ENCODE peak calls at places on chromosome 20, in seven cellular contexts. One of them, this sample, is unnamed.

GRCh38 chr20:34559311-34560140 is 1.0 kb downstream of the MAP1LC3A start:
- DNase-seq in prostate gland: no peak
- DNase-seq in upper lobe of left lung: no peak
- DNase-seq in A549: no peak
- DNase-seq in IMR-90: no peak
- DNase-seq in body of pancreas: peak
- DNase-seq in transverse colon: no peak
- DNase-seq in this sample: peak

GRCh38 chr20:31820228-31820627 is 1.1 kb downstream of the MYLK2 start:
- DNase-seq in prostate gland: no peak
- DNase-seq in upper lobe of left lung: no peak
- DNase-seq in A549: no peak
- DNase-seq in IMR-90: no peak
- DNase-seq in body of pancreas: no peak
- DNase-seq in transverse colon: no peak
- DNase-seq in this sample: no peak

GRCh38 chr20:24863356-24863755 is 85.7 kb upstream of the CST7 start:
- DNase-seq in prostate gland: no peak
- DNase-seq in upper lobe of left lung: no peak
- DNase-seq in A549: no peak
- DNase-seq in IMR-90: peak
- DNase-seq in body of pancreas: no peak
- DNase-seq in transverse colon: no peak
- DNase-seq in this sample: no peak

GRCh38 chr20:61923371-61924166 is 142.1 kb downstream of the TAF4 start:
- DNase-seq in prostate gland: no peak
- DNase-seq in upper lobe of left lung: no peak
- DNase-seq in A549: no peak
- DNase-seq in IMR-90: no peak
- DNase-seq in body of pancreas: no peak
- DNase-seq in transverse colon: no peak
- DNase-seq in this sample: no peak

GRCh38 chr20:2859330-2860121 is 13.8 kb upstream of the PTPRA start:
- DNase-seq in prostate gland: no peak
- DNase-seq in upper lobe of left lung: no peak
- DNase-seq in A549: no peak
- DNase-seq in IMR-90: no peak
- DNase-seq in body of pancreas: no peak
- DNase-seq in transverse colon: no peak
- DNase-seq in this sample: no peak

GRCh38 chr20:61605862-61606557 is 353.9 kb downstream of the CDH4 start:
- DNase-seq in prostate gland: no peak
- DNase-seq in upper lobe of left lung: no peak
- DNase-seq in A549: no peak
- DNase-seq in IMR-90: no peak
- DNase-seq in body of pancreas: no peak
- DNase-seq in transverse colon: no peak
- DNase-seq in this sample: no peak

GRCh38 chr20:56345911-56346310 is 12.9 kb upstream of the FAM210B start:
- DNase-seq in prostate gland: no peak
- DNase-seq in upper lobe of left lung: no peak
- DNase-seq in A549: no peak
- DNase-seq in IMR-90: no peak
- DNase-seq in body of pancreas: no peak
- DNase-seq in transverse colon: no peak
- DNase-seq in this sample: no peak

GRCh38 chr20:50427740-50428462 is 82.3 kb upstream of the PTPN1 start:
- DNase-seq in prostate gland: peak
- DNase-seq in upper lobe of left lung: peak
- DNase-seq in A549: no peak
- DNase-seq in IMR-90: no peak
- DNase-seq in body of pancreas: peak
- DNase-seq in transverse colon: no peak
- DNase-seq in this sample: peak

GRCh38 chr20:47335251-47336012 is 21.1 kb downstream of the ZMYND8 start:
- DNase-seq in prostate gland: no peak
- DNase-seq in upper lobe of left lung: no peak
- DNase-seq in A549: no peak
- DNase-seq in IMR-90: no peak
- DNase-seq in body of pancreas: no peak
- DNase-seq in transverse colon: no peak
- DNase-seq in this sample: no peak

GRCh38 chr20:10963717-10964266 is 290.0 kb upstream of the JAG1 start:
- DNase-seq in prostate gland: no peak
- DNase-seq in upper lobe of left lung: no peak
- DNase-seq in A549: no peak
- DNase-seq in IMR-90: no peak
- DNase-seq in body of pancreas: no peak
- DNase-seq in transverse colon: no peak
- DNase-seq in this sample: no peak
- TF ChIP-seq POLR2A in prostate gland: no peak
- TF ChIP-seq POLR2A in upper lobe of left lung: no peak
- TF ChIP-seq POLR2A in A549: no peak
- TF ChIP-seq POLR2A in IMR-90: no peak
- TF ChIP-seq POLR2A in body of pancreas: no peak
- TF ChIP-seq POLR2A in transverse colon: no peak
- TF ChIP-seq POLR2A in this sample: no peak

DNA sequence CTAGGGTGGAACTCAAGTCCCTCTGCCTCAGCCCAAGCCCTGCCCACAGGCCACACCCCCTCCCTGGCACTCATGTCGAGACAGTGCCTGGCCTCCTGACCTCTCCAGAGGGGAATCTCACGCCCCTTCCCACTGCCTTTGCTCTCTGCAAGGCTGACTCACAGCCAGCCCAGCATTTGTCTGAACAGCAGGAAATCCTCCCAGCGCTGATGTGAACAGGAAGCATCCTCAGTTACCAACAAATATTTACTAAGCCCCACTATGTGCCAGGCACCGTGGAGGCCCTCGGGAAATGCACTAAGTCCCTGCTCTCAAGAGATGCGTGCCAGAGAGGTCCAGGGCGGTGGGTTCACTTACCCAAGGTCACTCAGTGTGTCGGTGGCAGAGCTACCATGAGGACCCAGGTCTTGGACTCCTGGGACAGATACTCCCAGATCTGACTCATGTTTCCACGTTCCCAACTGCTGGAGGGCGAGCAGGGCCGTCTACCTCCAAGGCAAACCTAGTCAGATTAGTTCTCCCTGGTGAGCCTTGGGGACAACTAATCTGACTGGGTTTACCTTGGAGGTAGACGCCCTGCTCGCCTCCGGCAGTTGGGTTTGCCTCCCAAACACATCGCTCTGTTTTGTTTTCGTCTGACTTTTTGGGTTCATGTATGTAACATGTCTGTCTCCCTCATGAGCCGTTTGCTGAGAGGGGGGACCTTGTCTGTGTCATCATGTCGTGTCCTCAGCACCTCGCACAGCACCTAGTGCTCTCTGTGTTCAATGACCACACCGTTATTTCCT is 7.7 kb downstream of the ADA start:
- DNase-seq in prostate gland: no peak
- DNase-seq in upper lobe of left lung: peak
- DNase-seq in A549: peak
- DNase-seq in IMR-90: peak
- DNase-seq in body of pancreas: peak
- DNase-seq in transverse colon: peak
- DNase-seq in this sample: peak
- H3K4me3 ChIP-seq in prostate gland: no peak
- H3K4me3 ChIP-seq in upper lobe of left lung: no peak
- H3K4me3 ChIP-seq in A549: no peak
- H3K4me3 ChIP-seq in IMR-90: no peak
- H3K4me3 ChIP-seq in body of pancreas: no peak
- H3K4me3 ChIP-seq in transverse colon: no peak
- H3K4me3 ChIP-seq in this sample: no peak

DNA sequence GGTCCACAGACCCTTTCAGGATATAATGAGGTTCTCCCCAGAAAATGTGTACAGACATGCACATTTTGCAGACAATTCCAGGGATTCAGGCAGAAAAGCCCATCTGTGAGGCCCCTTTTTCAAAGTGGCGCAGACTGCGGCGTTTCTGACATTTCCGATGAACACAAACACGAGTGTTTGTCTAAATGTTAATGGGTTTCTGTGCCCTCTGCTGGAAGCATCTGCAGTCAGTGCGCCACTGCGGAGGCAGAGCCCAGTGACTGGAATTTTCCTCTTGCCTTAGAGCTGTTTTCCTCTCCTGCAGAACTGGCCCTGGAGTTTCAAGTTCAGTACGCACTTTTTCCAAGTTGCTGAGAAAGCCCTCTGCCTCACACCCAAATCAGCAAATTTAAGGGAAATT is 15.3 kb downstream of the ANKRD60 start:
- DNase-seq in prostate gland: no peak
- DNase-seq in upper lobe of left lung: no peak
- DNase-seq in A549: peak
- DNase-seq in IMR-90: no peak
- DNase-seq in body of pancreas: no peak
- DNase-seq in transverse colon: no peak
- DNase-seq in this sample: no peak
- TF ChIP-seq CTCF in prostate gland: no peak
- TF ChIP-seq CTCF in upper lobe of left lung: no peak
- TF ChIP-seq CTCF in A549: peak
- TF ChIP-seq CTCF in IMR-90: peak
- TF ChIP-seq CTCF in body of pancreas: no peak
- TF ChIP-seq CTCF in transverse colon: no peak
- TF ChIP-seq CTCF in this sample: no peak

GRCh38 chr20:62961799-62962198 is 9.3 kb downstream of the SLC17A9 start:
- DNase-seq in prostate gland: no peak
- DNase-seq in upper lobe of left lung: no peak
- DNase-seq in A549: no peak
- DNase-seq in IMR-90: no peak
- DNase-seq in body of pancreas: no peak
- DNase-seq in transverse colon: no peak
- DNase-seq in this sample: no peak

GRCh38 chr20:62964700-62965099 is 12.2 kb downstream of the SLC17A9 start:
- DNase-seq in prostate gland: no peak
- DNase-seq in upper lobe of left lung: no peak
- DNase-seq in A549: no peak
- DNase-seq in IMR-90: no peak
- DNase-seq in body of pancreas: no peak
- DNase-seq in transverse colon: no peak
- DNase-seq in this sample: no peak

GRCh38 chr20:62963614-62964397 is 11.3 kb downstream of the SLC17A9 start:
- DNase-seq in prostate gland: no peak
- DNase-seq in upper lobe of left lung: no peak
- DNase-seq in A549: no peak
- DNase-seq in IMR-90: no peak
- DNase-seq in body of pancreas: no peak
- DNase-seq in transverse colon: no peak
- DNase-seq in this sample: no peak

GRCh38 chr20:62962221-62962879 is 9.8 kb downstream of the SLC17A9 start:
- DNase-seq in prostate gland: no peak
- DNase-seq in upper lobe of left lung: no peak
- DNase-seq in A549: no peak
- DNase-seq in IMR-90: no peak
- DNase-seq in body of pancreas: no peak
- DNase-seq in transverse colon: no peak
- DNase-seq in this sample: no peak

GRCh38 chr20:62962891-62963613 is 10.5 kb downstream of the SLC17A9 start:
- DNase-seq in prostate gland: no peak
- DNase-seq in upper lobe of left lung: no peak
- DNase-seq in A549: no peak
- DNase-seq in IMR-90: no peak
- DNase-seq in body of pancreas: no peak
- DNase-seq in transverse colon: no peak
- DNase-seq in this sample: no peak
- TF ChIP-seq POLR2A in prostate gland: no peak
- TF ChIP-seq POLR2A in upper lobe of left lung: no peak
- TF ChIP-seq POLR2A in A549: no peak
- TF ChIP-seq POLR2A in IMR-90: no peak
- TF ChIP-seq POLR2A in body of pancreas: no peak
- TF ChIP-seq POLR2A in transverse colon: no peak
- TF ChIP-seq POLR2A in this sample: no peak

GRCh38 chr20:64092258-64093012 is 8.2 kb upstream of the LKAAEAR1 start:
- DNase-seq in prostate gland: no peak
- DNase-seq in upper lobe of left lung: no peak
- DNase-seq in A549: no peak
- DNase-seq in IMR-90: no peak
- DNase-seq in body of pancreas: no peak
- DNase-seq in transverse colon: no peak
- DNase-seq in this sample: no peak

GRCh38 chr20:64091340-64091739 is 7.1 kb upstream of the LKAAEAR1 start:
- DNase-seq in prostate gland: no peak
- DNase-seq in upper lobe of left lung: no peak
- DNase-seq in A549: no peak
- DNase-seq in IMR-90: no peak
- DNase-seq in body of pancreas: no peak
- DNase-seq in transverse colon: no peak
- DNase-seq in this sample: no peak

GRCh38 chr20:64095455-64095854 is 11.3 kb upstream of the LKAAEAR1 start:
- DNase-seq in prostate gland: no peak
- DNase-seq in upper lobe of left lung: no peak
- DNase-seq in A549: no peak
- DNase-seq in IMR-90: no peak
- DNase-seq in body of pancreas: no peak
- DNase-seq in transverse colon: no peak
- DNase-seq in this sample: no peak

GRCh38 chr20:64091762-64092161 is 7.6 kb upstream of the LKAAEAR1 start:
- DNase-seq in prostate gland: no peak
- DNase-seq in upper lobe of left lung: no peak
- DNase-seq in A549: no peak
- DNase-seq in IMR-90: no peak
- DNase-seq in body of pancreas: no peak
- DNase-seq in transverse colon: no peak
- DNase-seq in this sample: no peak

GRCh38 chr20:64093013-64093503 is 8.9 kb upstream of the LKAAEAR1 start:
- DNase-seq in prostate gland: no peak
- DNase-seq in upper lobe of left lung: no peak
- DNase-seq in A549: no peak
- DNase-seq in IMR-90: no peak
- DNase-seq in body of pancreas: no peak
- DNase-seq in transverse colon: no peak
- DNase-seq in this sample: no peak
- H3K4me3 ChIP-seq in prostate gland: no peak
- H3K4me3 ChIP-seq in upper lobe of left lung: no peak
- H3K4me3 ChIP-seq in A549: no peak
- H3K4me3 ChIP-seq in IMR-90: no peak
- H3K4me3 ChIP-seq in body of pancreas: no peak
- H3K4me3 ChIP-seq in transverse colon: no peak
- H3K4me3 ChIP-seq in this sample: no peak

This sample was measured in sigmoid colon.